ENCODE peak calls at places on chromosomes 6 and 20, in nine cellular contexts. N is SJSA1, L is HCT116, G is PC-3, A is GM10248, B is neural progenitor cell, X is endothelial cell, Y is fibroblast of villous mesenchyme, Z is globus pallidus. U is an unnamed sample.

GRCh38 chr6:3139090-3139903 is 18.0 kb downstream of the TUBB2A start:
- DNase-seq in X (peak; percentile 25), N (no peak), Y (peak; percentile 84), B (no peak), G (peak; percentile 77), L (no peak), A (peak; percentile 47), Z (peak; percentile 47), U (peak; percentile 76)

GRCh38 chr6:160755168-160755567 is 53.1 kb downstream of the PLG start:
- DNase-seq in L (no peak), Z (no peak), G (no peak), A (no peak), Y (no peak), B (no peak), X (no peak), N (no peak), U (no peak)

GRCh38 chr6:15996030-15996429 is 132.9 kb upstream of the MYLIP start:
- DNase-seq in G (peak; percentile 38), L (no peak), A (no peak), Y (peak; percentile 33), Z (peak; percentile 15), X (no peak), N (no peak), B (no peak), U (no peak)

GRCh38 chr20:45469336-45470261 is at the start of gene WFDC2:
- DNase-seq in X (peak; percentile 20), B (peak; percentile 69), L (no peak), G (no peak), Y (no peak), A (no peak), Z (no peak), N (no peak), U (no peak)

GRCh38 chr6:79005024-79005423 is 73.0 kb downstream of the PHIP start:
- DNase-seq in Z (no peak), B (no peak), Y (no peak), A (no peak), N (no peak), X (no peak), L (no peak), G (no peak), U (no peak)

GRCh38 chr20:58021481-58021880 is 207.0 kb downstream of the ANKRD60 start:
- DNase-seq in Y (no peak), X (no peak), G (no peak), A (no peak), B (no peak), Z (no peak), L (no peak), N (no peak), U (no peak)

GRCh38 chr20:34052414-34052813 is 58.7 kb downstream of the RALY start:
- DNase-seq in B (no peak), G (no peak), X (no peak), Y (peak; percentile 32), N (no peak), A (no peak), L (no peak), Z (no peak), U (no peak)

GRCh38 chr20:37902504-37903313 is at the start of gene VSTM2L:
- DNase-seq in A (peak; percentile 45), Y (peak; percentile 53), X (peak; percentile 42), Z (no peak), B (peak; percentile 79), L (no peak), G (peak; percentile 72), N (peak; percentile 75), U (no peak)

GRCh38 chr6:1076531-1077453 is 235.1 kb upstream of the FOXQ1 start:
- DNase-seq in L (no peak), A (no peak), G (no peak), N (no peak), B (no peak), X (no peak), Z (no peak), Y (no peak), U (no peak)

GRCh38 chr6:92181347-92181746 is 1238.0 kb downstream of the EPHA7 start:
- DNase-seq in N (no peak), G (no peak), A (no peak), Z (no peak), X (no peak), B (no peak), L (no peak), Y (no peak), U (no peak)